ENCODE peak calls at places on chromosomes 1 and 21, in five cellular contexts. X is left lung, E is GM23248, A is suprapubic skin, Y is PC-3. K is an unnamed sample. For H3K27me3, the result is how much of the 10 kb centered on the place peaks cover.

GRCh38 chr1:21869620-21870121 is 57.6 kb downstream of the LDLRAD2 start:
- DNase-seq in E (peak), A (no peak), X (peak), Y (peak), K (peak)

GRCh38 chr1:46653405-46653853 is 14.7 kb downstream of the ATPAF1 start:
- DNase-seq in Y (no peak), A (no peak), X (no peak), E (peak), K (no peak)

GRCh38 chr1:162070825-162071224 is 1.3 kb downstream of the NOS1AP start:
- DNase-seq in A (no peak), Y (peak), E (no peak), X (no peak), K (no peak)

GRCh38 chr1:966135-966602 is at the start of gene PLEKHN1:
- DNase-seq in A (no peak), E (peak), X (no peak), Y (peak), K (no peak)

GRCh38 chr1:170145691-170146676 is at the start of gene NTMT2:
- DNase-seq in E (no peak), Y (no peak), A (no peak), X (no peak), K (no peak)

GRCh38 chr1:243738020-243738419 is 112.0 kb downstream of the AKT3 start:
- DNase-seq in A (no peak), Y (no peak), E (no peak), X (no peak), K (no peak)

GRCh38 chr1:244022859-244023258 is 28.2 kb upstream of the ZBTB18 start:
- DNase-seq in Y (no peak), X (no peak), E (no peak), A (no peak), K (no peak)

GRCh38 chr1:50358962-50359361 is 64.3 kb downstream of the DMRTA2 start:
- DNase-seq in Y (no peak), X (no peak), A (no peak), E (no peak), K (no peak)

GRCh38 chr1:4511374-4511773 is 143.0 kb upstream of the AJAP1 start:
- DNase-seq in A (no peak), X (no peak), Y (no peak), E (no peak), K (no peak)
- H3K27me3 ChIP-seq in A (under half), X (under half), Y (under half), E (under half), K (under half)

DNA sequence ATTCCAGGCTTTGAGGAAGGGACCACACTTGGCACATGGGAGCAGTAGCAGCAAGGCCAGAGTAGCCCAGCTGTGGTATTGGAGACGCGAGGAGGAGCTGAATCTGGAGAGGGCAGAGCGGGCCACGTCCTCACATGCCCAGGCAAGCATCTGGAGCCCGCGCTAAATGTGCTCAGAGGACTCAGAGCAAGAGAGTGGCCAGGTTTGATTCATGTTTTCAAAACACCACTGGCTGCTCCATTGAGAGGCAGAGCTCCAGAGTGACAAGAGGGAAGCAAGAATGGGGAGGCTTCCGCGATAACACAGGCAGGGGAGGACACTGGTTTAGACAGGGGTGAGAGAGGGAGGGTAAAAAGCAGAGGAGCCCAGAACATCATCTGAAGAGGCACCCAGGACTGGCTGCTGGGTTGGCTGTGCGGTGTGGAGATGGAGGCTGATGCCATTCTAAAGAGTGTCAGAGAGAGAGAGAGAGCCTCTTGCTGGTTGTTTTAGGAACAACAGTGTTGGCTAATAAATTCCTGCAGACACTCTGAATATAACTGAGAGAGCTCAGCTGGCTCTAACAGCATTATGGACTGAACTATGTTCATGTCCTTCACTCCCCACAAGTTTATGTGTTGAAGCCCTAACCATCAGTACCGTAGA is 32.3 kb downstream of the RCAN1 start:
- DNase-seq in Y (peak), X (peak), A (no peak), E (peak), K (peak)
- H3K4me3 ChIP-seq in Y (no peak), X (no peak), A (no peak), E (no peak), K (no peak)

GRCh38 chr1:24955161-24955560 is 25.1 kb upstream of the RUNX3 start:
- DNase-seq in A (no peak), X (no peak), E (peak), Y (peak), K (no peak)
- H3K27me3 ChIP-seq in A (under half), X (under half), E (under half), Y (under half), K (half or more)

DNA sequence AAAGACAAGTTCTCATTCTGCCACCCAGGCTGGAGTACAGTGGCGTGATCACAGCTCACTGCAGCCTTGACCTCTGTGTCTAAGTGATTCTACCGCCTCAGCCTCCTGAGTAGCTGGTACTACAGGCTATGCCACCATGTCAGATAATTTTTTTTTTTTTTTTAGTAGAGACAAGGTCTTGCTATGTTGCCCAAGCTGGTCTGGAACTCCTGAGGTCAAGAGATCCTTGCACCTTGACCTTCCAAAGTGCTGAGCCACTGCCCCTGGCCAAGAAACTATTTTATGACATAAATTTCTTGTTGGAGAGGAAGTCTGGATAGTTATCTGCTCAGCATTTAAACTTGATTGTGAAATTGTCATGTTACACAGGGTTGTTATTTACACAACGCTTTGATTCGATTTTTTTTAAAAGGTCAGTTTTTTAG is 2.1 kb downstream of the SCCPDH start:
- DNase-seq in X (no peak), Y (no peak), E (no peak), A (no peak), K (no peak)
- H3K4me3 ChIP-seq in X (no peak), Y (no peak), E (no peak), A (no peak), K (peak)

DNA sequence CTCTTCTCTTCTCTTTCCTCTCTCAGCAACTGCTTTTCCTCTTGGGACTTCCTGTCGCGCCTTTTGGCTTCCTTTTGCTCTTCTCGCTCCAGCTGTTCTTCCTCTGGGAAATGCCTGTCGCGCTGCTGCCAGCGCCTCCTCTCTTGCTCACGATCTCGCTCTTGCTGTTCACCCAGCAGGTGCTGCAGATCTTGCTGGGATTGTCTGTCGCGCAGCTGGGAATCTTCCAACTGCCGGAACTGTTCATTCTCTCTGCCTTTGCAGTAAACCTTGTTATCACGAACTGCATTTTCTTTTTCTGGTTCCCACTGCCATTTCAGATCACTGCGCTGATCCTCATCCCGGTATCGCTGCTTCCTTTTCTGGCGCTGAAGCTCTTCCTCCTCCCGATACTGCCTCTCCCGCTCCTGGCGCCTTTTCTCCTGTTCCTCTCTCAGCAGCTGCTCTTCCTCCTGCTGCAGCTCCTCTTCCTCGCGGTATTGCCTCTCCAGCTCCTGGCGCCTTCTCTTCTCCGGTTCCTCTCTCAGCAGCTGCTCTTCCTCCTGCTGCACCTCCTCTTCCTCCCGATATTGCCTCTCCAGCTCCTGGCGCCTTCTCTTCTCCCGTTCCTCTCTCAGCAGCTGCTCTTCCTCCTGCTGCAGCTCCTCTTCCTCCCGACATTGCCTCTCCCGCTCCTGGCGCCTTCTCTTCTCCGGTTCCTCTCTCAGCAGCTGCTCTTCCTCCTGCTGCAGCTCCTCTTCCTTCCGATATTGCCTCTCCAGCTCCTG is 5.8 kb downstream of the TCHH start:
- DNase-seq in Y (peak), E (peak), X (no peak), A (no peak), K (peak)
- H3K27me3 ChIP-seq in Y (half or more), E (half or more), X (half or more), A (half or more), K (half or more)

GRCh38 chr1:15885701-15886612 is 38.5 kb downstream of the SPEN start:
- DNase-seq in X (peak), A (peak), Y (peak), E (peak), K (peak)

GRCh38 chr1:15884477-15884876 is 37.0 kb downstream of the SPEN start:
- DNase-seq in Y (no peak), A (no peak), X (no peak), E (no peak), K (no peak)

GRCh38 chr1:15883326-15883725 is 35.8 kb downstream of the SPEN start:
- DNase-seq in E (peak), Y (no peak), A (no peak), X (no peak), K (no peak)

GRCh38 chr1:15885269-15885668 is 37.8 kb downstream of the SPEN start:
- DNase-seq in A (no peak), E (no peak), Y (no peak), X (no peak), K (no peak)

GRCh38 chr1:15886613-15887167 is 39.2 kb downstream of the SPEN start:
- DNase-seq in Y (no peak), X (no peak), A (no peak), E (no peak), K (no peak)
- H3K4me3 ChIP-seq in Y (peak), X (peak), A (peak), E (peak), K (peak)

GRCh38 chr1:110602466-110602865 is 3.7 kb downstream of the KCNA2 start:
- DNase-seq in A (no peak), E (no peak), Y (no peak), X (no peak), K (no peak)
- H3K27me3 ChIP-seq in A (under half), E (under half), Y (half or more), X (under half), K (under half)

DNA sequence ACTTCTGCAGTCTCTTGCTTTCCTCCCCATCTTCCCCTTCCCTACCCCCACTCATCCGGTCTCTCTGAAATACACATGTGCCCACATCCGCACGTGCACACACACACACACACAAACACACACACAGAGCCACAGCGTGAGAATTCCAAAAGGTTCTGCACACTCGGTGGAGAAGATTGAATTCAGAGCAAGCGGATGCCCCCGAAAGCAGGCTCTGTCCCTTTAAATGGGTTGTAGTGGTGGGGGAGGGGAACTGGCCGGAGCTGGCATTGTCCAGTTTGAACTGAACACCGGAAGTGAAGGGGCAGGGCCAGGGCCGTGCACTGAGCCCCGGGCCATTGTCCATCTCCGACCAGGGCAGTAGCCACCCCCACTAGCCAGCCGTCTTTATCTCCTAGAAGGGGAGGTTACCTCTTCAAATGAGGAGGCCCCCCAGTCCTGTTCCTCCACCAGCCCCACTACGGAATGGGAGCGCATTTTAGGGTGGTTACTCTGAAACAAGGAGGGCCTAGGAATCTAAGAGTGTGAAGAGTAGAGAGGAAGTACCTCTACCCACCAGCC is 1.3 kb upstream of the LIN28A start:
- DNase-seq in A (no peak), E (no peak), X (no peak), Y (no peak), K (no peak)
- H3K4me3 ChIP-seq in A (no peak), E (no peak), X (no peak), Y (no peak), K (no peak)